ENCODE peak calls at places on chromosome 7, in nine cellular contexts. B, Z, V, L, A, M, Y, E and C are unnamed samples. For H3K27me3, the result is how much of the 10 kb centered on the place peaks cover.

GRCh38 chr7:41817386-41817785 is 114.5 kb upstream of the INHBA start:
- DNase-seq in B (no peak), Z (peak), V (no peak), L (peak), A (peak), M (no peak), Y (no peak), E (peak), C (no peak)

GRCh38 chr7:98974906-98975816 is 96.8 kb downstream of the TRRAP start:
- DNase-seq in B (no peak), Z (no peak), V (no peak), L (no peak), A (no peak), M (no peak), Y (no peak), E (no peak), C (no peak)

GRCh38 chr7:1478480-1478879 is 19.2 kb upstream of the MICALL2 start:
- DNase-seq in B (no peak), Z (no peak), V (no peak), L (no peak), A (no peak), M (no peak), Y (no peak), E (no peak), C (no peak)

GRCh38 chr7:3215624-3216585 is 85.1 kb upstream of the SDK1 start:
- DNase-seq in B (no peak), Z (peak), V (no peak), L (no peak), A (no peak), M (no peak), Y (no peak), E (no peak), C (no peak)

GRCh38 chr7:14430921-14431320 is 441.5 kb upstream of the ETV1 start:
- DNase-seq in B (no peak), Z (no peak), V (no peak), L (no peak), A (no peak), M (no peak), Y (no peak), E (no peak), C (no peak)

GRCh38 chr7:55545496-55545895 is 26.8 kb downstream of the VOPP1 start:
- DNase-seq in B (no peak), Z (peak), V (no peak), L (peak), A (peak), M (no peak), Y (no peak), E (peak), C (peak)

GRCh38 chr7:16668049-16668858 is 22.3 kb downstream of the BZW2 start:
- DNase-seq in B (peak), Z (peak), V (peak), L (peak), A (peak), M (no peak), Y (no peak), E (peak), C (peak)

GRCh38 chr7:94492601-94493000 is 17.0 kb upstream of the CASD1 start:
- DNase-seq in B (no peak), Z (peak), V (no peak), L (no peak), A (no peak), M (no peak), Y (no peak), E (no peak), C (no peak)

GRCh38 chr7:156889746-156890145 is 3.2 kb downstream of the LMBR1 start:
- DNase-seq in B (no peak), Z (no peak), V (no peak), L (no peak), A (no peak), M (no peak), Y (no peak), E (no peak), C (no peak)

GRCh38 chr7:124263232-124263827 is 230.5 kb upstream of the TMEM229A start:
- DNase-seq in B (no peak), Z (no peak), V (peak), L (no peak), A (peak), M (no peak), Y (no peak), E (peak), C (peak)

GRCh38 chr7:100021297-100021696 is 5.9 kb downstream of the ZKSCAN1 start:
- DNase-seq in B (no peak), Z (no peak), V (no peak), L (peak), A (peak), M (no peak), Y (no peak), E (no peak), C (peak)

GRCh38 chr7:46147871-46148270 is 226.8 kb upstream of the IGFBP3 start:
- DNase-seq in B (no peak), Z (no peak), V (no peak), L (no peak), A (no peak), M (no peak), Y (no peak), E (no peak), C (no peak)
- H3K9ac ChIP-seq in B (no peak), Z (no peak), V (no peak), L (no peak), A (no peak), M (no peak), Y (no peak), E (no peak), C (no peak)

GRCh38 chr7:132115758-132116157 is 460.5 kb downstream of the PLXNA4 start:
- DNase-seq in B (no peak), Z (peak), V (no peak), L (no peak), A (no peak), M (no peak), Y (no peak), E (no peak), C (no peak)
- H3K27me3 ChIP-seq in B (under half), Z (under half), V (under half), L (under half), A (under half), M (under half), Y (under half), E (under half), C (under half)

GRCh38 chr7:101859411-101860106 is 42.1 kb downstream of the CUX1 start:
- DNase-seq in B (no peak), Z (no peak), V (no peak), L (peak), A (no peak), M (peak), Y (peak), E (no peak), C (no peak)

GRCh38 chr7:101854084-101854865 is 36.8 kb downstream of the CUX1 start:
- DNase-seq in B (no peak), Z (no peak), V (no peak), L (no peak), A (no peak), M (peak), Y (no peak), E (no peak), C (no peak)

GRCh38 chr7:101857358-101857794 is 40.0 kb downstream of the CUX1 start:
- DNase-seq in B (no peak), Z (no peak), V (no peak), L (no peak), A (no peak), M (peak), Y (no peak), E (no peak), C (no peak)

GRCh38 chr7:101858437-101859385 is 41.3 kb downstream of the CUX1 start:
- DNase-seq in B (peak), Z (no peak), V (no peak), L (no peak), A (no peak), M (peak), Y (no peak), E (no peak), C (no peak)

GRCh38 chr7:101856488-101857357 is 39.3 kb downstream of the CUX1 start:
- DNase-seq in B (peak), Z (peak), V (peak), L (peak), A (peak), M (peak), Y (peak), E (peak), C (peak)
- H3K27ac ChIP-seq in B (peak), Z (peak), V (no peak), L (peak), A (peak), M (peak), Y (peak), E (peak), C (peak)

DNA sequence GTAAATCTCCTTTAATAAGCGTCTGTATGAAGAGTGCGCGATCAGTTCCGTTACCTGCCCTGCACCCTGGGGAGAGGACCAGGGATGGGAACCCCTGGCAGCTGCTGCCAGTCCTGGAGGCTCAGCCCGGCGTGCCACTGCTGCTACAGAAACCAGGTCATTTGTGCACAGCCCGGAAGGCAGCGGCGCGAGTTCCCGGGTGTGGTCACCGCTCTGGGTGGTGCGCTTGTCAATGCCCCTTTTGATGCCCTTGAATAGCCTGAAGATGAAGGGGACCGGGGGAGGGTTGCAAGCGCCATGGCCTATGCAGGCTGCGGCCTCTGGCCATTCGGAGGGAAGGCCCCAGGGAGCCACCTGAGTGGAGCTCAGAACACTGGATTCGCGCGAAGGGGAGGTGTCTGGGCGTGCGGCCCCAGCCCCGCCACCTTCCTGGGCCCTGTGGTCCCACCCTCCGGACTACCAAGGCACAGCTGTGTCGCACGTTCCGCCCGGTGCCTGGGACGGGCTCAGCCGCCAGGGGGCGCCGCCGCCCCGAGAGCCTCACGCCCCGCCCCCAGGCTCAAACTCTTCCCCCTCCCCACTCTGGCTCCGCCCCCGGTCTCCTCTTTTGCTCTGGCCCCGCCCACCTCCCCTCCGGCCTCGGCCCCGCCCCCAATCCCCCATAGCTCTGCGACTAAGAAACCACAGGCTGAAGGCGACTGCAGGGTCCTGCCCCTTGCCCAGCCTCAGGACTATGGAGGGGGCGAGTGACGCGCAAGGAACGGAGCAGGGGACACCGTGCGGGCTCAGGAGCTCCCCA is 16.5 kb downstream of the AP5Z1 start:
- DNase-seq in B (peak), Z (no peak), V (peak), L (peak), A (no peak), M (peak), Y (peak), E (peak), C (peak)
- H3K9ac ChIP-seq in B (no peak), Z (no peak), V (peak), L (no peak), A (no peak), M (no peak), Y (peak), E (no peak), C (peak)

DNA sequence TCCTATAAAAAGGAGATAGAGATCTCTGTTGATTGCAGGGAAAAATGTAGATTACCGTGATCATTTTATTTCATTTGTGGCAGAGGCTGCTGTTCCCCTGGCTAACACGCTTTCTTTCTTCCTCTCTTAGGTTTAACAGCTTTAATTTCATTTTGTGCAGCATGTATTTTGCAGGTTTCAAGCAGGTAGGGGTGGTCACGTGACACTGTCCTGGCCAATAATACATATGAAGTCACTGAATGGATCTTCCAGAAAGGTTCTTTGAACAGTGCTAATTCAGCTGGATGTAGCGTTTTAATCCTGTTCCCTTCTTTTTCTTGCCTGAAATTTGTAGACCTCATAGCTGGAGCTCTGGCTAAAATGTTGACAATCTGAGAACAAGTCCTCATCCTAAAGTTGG is 3.6 kb upstream of the EPHB6 start:
- DNase-seq in B (no peak), Z (no peak), V (no peak), L (no peak), A (no peak), M (no peak), Y (no peak), E (no peak), C (no peak)
- H3K27me3 ChIP-seq in B (under half), Z (under half), V (under half), L (half or more), A (under half), M (under half), Y (under half), E (under half), C (under half)

GRCh38 chr7:128726673-128727072 is 12.5 kb upstream of the CALU start:
- DNase-seq in B (no peak), Z (no peak), V (no peak), L (no peak), A (no peak), M (no peak), Y (no peak), E (no peak), C (no peak)
- H3K27ac ChIP-seq in B (no peak), Z (no peak), V (no peak), L (no peak), A (peak), M (no peak), Y (no peak), E (no peak), C (no peak)

GRCh38 chr7:4871930-4872675 is 10.3 kb upstream of the PAPOLB start:
- DNase-seq in B (no peak), Z (no peak), V (peak), L (no peak), A (no peak), M (no peak), Y (no peak), E (no peak), C (no peak)
- H3K9ac ChIP-seq in B (no peak), Z (no peak), V (no peak), L (no peak), A (no peak), M (no peak), Y (no peak), E (no peak), C (no peak)

GRCh38 chr7:101532000-101532399 is 97.1 kb downstream of the MYL10 start:
- DNase-seq in B (no peak), Z (no peak), V (no peak), L (no peak), A (no peak), M (peak), Y (no peak), E (no peak), C (no peak)

GRCh38 chr7:101527844-101528667 is 101.0 kb downstream of the MYL10 start:
- DNase-seq in B (no peak), Z (peak), V (no peak), L (no peak), A (no peak), M (no peak), Y (peak), E (peak), C (peak)

GRCh38 chr7:101533103-101533465 is 96.0 kb downstream of the MYL10 start:
- DNase-seq in B (no peak), Z (no peak), V (no peak), L (no peak), A (no peak), M (no peak), Y (no peak), E (no peak), C (no peak)

GRCh38 chr7:101532400-101533102 is 96.5 kb downstream of the MYL10 start:
- DNase-seq in B (no peak), Z (no peak), V (no peak), L (no peak), A (no peak), M (no peak), Y (no peak), E (no peak), C (no peak)

GRCh38 chr7:101529560-101529959 is 99.5 kb downstream of the MYL10 start:
- DNase-seq in B (no peak), Z (no peak), V (no peak), L (no peak), A (no peak), M (no peak), Y (no peak), E (no peak), C (no peak)
- H3K27me3 ChIP-seq in B (under half), Z (under half), V (under half), L (under half), A (under half), M (under half), Y (under half), E (under half), C (under half)